ENCODE peak calls at places on chromosomes 2 and 18, in five cellular contexts. V is AG08396; F is H1; N is activated effector memory CD4-positive, alpha-beta T cell treated with Interleukin-2 at 50 U/mL for 16 hours; X is M059J. Y is an unnamed sample.

GRCh38 chr2:170815746-170816498 is 765 bp upstream of the GAD1 start:
- DNase-seq in V (peak; percentile 78), F (no peak), N (peak; percentile 38), X (peak; percentile 56), Y (peak; percentile 80)

GRCh38 chr2:166344286-166345113 is 31.2 kb downstream of the SCN9A start:
- DNase-seq in V (peak; percentile 12), F (no peak), N (no peak), X (no peak), Y (no peak)

GRCh38 chr2:27038012-27038411 is 5.2 kb downstream of the TMEM214 start:
- DNase-seq in V (no peak), F (no peak), N (no peak), X (no peak), Y (no peak)

GRCh38 chr2:20184067-20184938 is 40.6 kb downstream of the SDC1 start:
- DNase-seq in V (peak; percentile 81), F (no peak), N (no peak), X (peak; percentile 91), Y (peak; percentile 54)

GRCh38 chr2:39546937-39547336 is 109.9 kb upstream of the MAP4K3 start:
- DNase-seq in V (no peak), F (no peak), N (no peak), X (peak; percentile 66), Y (no peak)

GRCh38 chr2:235537186-235537585 is 43.3 kb downstream of the AGAP1 start:
- DNase-seq in V (no peak), F (no peak), N (no peak), X (no peak), Y (no peak)

GRCh38 chr2:692767-693166 is 15.6 kb upstream of the TMEM18 start:
- DNase-seq in V (no peak), F (no peak), N (no peak), X (peak; percentile 17), Y (no peak)

GRCh38 chr18:4755848-4756247 is 300.7 kb upstream of the DLGAP1 start:
- DNase-seq in V (no peak), F (no peak), N (no peak), X (no peak), Y (no peak)

GRCh38 chr2:225017098-225017685 is 25.1 kb downstream of the DOCK10 start:
- DNase-seq in V (no peak), F (no peak), N (no peak), X (no peak), Y (no peak)

Y was measured in NCI-H2029.